ENCODE peak calls at places on chromosome 14, in four cellular contexts. S is MM.1S, C is HCT116, Z is astrocyte. D is an unnamed sample.

GRCh38 chr14:68506645-68507405 is 286.0 kb downstream of the ZFP36L1 start:
- DNase-seq in S (peak; percentile 49), C (no peak), Z (no peak), D (peak; percentile 36)

GRCh38 chr14:68240388-68240787 is 420.8 kb downstream of the RAD51B start:
- DNase-seq in S (no peak), C (no peak), Z (no peak), D (no peak)

GRCh38 chr14:48963231-48963630 is 622.9 kb downstream of the RPS29 start:
- DNase-seq in S (no peak), C (no peak), Z (no peak), D (no peak)

GRCh38 chr14:98754343-98755025 is 517.5 kb downstream of the BCL11B start:
- DNase-seq in S (no peak), C (no peak), Z (peak; percentile 11), D (no peak)

GRCh38 chr14:64632056-64632455 is 72.2 kb upstream of the PLEKHG3 start:
- DNase-seq in S (no peak), C (no peak), Z (no peak), D (no peak)

GRCh38 chr14:71651228-71651627 is 281.0 kb upstream of the RGS6 start:
- DNase-seq in S (no peak), C (no peak), Z (peak; percentile 94), D (no peak)

GRCh38 chr14:31926652-31927347 is 150.3 kb upstream of the ARHGAP5 start:
- DNase-seq in S (no peak), C (no peak), Z (no peak), D (no peak)

GRCh38 chr14:65229431-65230286 is 127.3 kb upstream of the MAX start:
- DNase-seq in S (no peak), C (no peak), Z (peak; percentile 51), D (peak; percentile 76)

GRCh38 chr14:23078692-23079116 is 16.2 kb downstream of the ACIN1 start:
- DNase-seq in S (no peak), C (no peak), Z (peak; percentile 91), D (peak; percentile 85)

GRCh38 chr14:41154143-41154807 is 452.4 kb upstream of the LRFN5 start:
- DNase-seq in S (no peak), C (no peak), Z (no peak), D (no peak)

GRCh38 chr14:64265222-64265621 is 28.9 kb downstream of the ESR2 start:
- DNase-seq in S (no peak), C (no peak), Z (no peak), D (no peak)

GRCh38 chr14:23351681-23352505 is 794 bp downstream of the SLC22A17 start:
- DNase-seq in S (no peak), C (no peak), Z (no peak), D (peak; percentile 85)

GRCh38 chr14:91414475-91415342 is 2.9 kb downstream of the CCDC88C start:
- DNase-seq in S (no peak), C (no peak), Z (no peak), D (peak; percentile 69)

GRCh38 chr14:65303185-65303901 is 109.2 kb upstream of the FUT8 start:
- DNase-seq in S (no peak), C (no peak), Z (peak; percentile 33), D (no peak)

GRCh38 chr14:73248294-73248868 is 11.1 kb downstream of the PAPLN start:
- DNase-seq in S (no peak), C (no peak), Z (peak; percentile 44), D (no peak)

GRCh38 chr14:72535485-72535884 is 358.4 kb downstream of the DPF3 start:
- DNase-seq in S (no peak), C (no peak), Z (no peak), D (no peak)

GRCh38 chr14:52031781-52032180 is 37.1 kb downstream of the NID2 start:
- DNase-seq in S (no peak), C (no peak), Z (peak; percentile 98), D (peak; percentile 90)

GRCh38 chr14:68762944-68763831 is 29.7 kb downstream of the ZFP36L1 start:
- DNase-seq in S (no peak), C (no peak), Z (peak; percentile 63), D (peak; percentile 93)

GRCh38 chr14:102910442-102910841 is 12.0 kb upstream of the AMN start:
- DNase-seq in S (no peak), C (no peak), Z (no peak), D (peak; percentile 62)

GRCh38 chr14:52391866-52392600 is 77.9 kb downstream of the PTGER2 start:
- DNase-seq in S (no peak), C (peak; percentile 13), Z (peak; percentile 85), D (peak; percentile 85)

GRCh38 chr14:104424406-104425072 is 155.0 kb upstream of the C14orf180 start:
- DNase-seq in S (no peak), C (no peak), Z (no peak), D (peak; percentile 66)

GRCh38 chr14:68691031-68691864 is 101.6 kb downstream of the ZFP36L1 start:
- DNase-seq in S (no peak), C (no peak), Z (no peak), D (no peak)

GRCh38 chr14:85960781-85961180 is 430.8 kb downstream of the FLRT2 start:
- DNase-seq in S (no peak), C (no peak), Z (no peak), D (no peak)

GRCh38 chr14:50871914-50872732 is at the start of gene ABHD12B:
- DNase-seq in S (no peak), C (no peak), Z (no peak), D (peak; percentile 86)

GRCh38 chr14:92688434-92689375 is 59.7 kb downstream of the LGMN start:
- DNase-seq in S (no peak), C (no peak), Z (no peak), D (no peak)

GRCh38 chr14:60670994-60671393 is 21.7 kb upstream of the SIX1 start:
- DNase-seq in S (no peak), C (no peak), Z (no peak), D (peak; percentile 4)

GRCh38 chr14:60668431-60669112 is 19.3 kb upstream of the SIX1 start:
- DNase-seq in S (no peak), C (no peak), Z (no peak), D (no peak)

GRCh38 chr14:60662987-60663386 is 13.7 kb upstream of the SIX1 start:
- DNase-seq in S (no peak), C (no peak), Z (no peak), D (no peak)

GRCh38 chr14:60665178-60665555 is 15.9 kb upstream of the SIX1 start:
- DNase-seq in S (no peak), C (no peak), Z (no peak), D (no peak)
- H3K27me3 ChIP-seq in S (no peaks in the 10 kb centered on the region), C (no peaks in the 10 kb centered on the region), Z (no peaks in the 10 kb centered on the region), D (no peaks in the 10 kb centered on the region)

DNA sequence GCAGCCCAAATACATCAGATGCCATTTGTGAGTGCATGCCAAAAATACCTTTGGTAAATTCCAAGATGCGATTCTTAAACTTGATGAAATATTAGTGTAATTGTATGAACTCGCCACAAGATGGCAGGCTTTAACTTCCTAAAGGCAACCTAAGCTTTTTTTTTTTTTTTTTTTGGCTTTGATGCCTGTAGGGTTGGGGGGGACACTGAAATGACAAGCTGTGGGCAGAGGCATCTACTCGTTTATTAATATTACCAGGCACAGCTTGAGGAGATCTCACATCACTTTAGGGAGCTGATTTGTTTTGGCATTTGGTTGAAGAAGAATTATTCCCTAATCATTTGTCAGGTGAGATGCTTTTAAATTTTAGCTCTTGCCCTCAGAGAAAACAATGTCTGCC is 126.7 kb upstream of the CCDC196 start:
- DNase-seq in S (peak; percentile 44), C (peak; percentile 64), Z (peak; percentile 59), D (no peak)
- TF ChIP-seq CTCF in S (peak; percentile 43), C (peak; percentile 77), Z (peak; percentile 51), D (peak; percentile 62)

GRCh38 chr14:95290769-95291440 is 28.8 kb downstream of the CLMN start:
- DNase-seq in S (no peak), C (no peak), Z (no peak), D (no peak)
- H2AFZ ChIP-seq in S (no peak overlapping the region), C (no peak overlapping the region), Z (no peak overlapping the region), D (no peak overlapping the region)

GRCh38 chr14:34208532-34208931 is 253.5 kb downstream of the SPTSSA start:
- DNase-seq in S (no peak), C (no peak), Z (no peak), D (no peak)
- H3K27me3 ChIP-seq in S (no peaks in the 10 kb centered on the region), C (peaks cover 13% of the 10 kb centered on the region), Z (peaks cover 2% of the 10 kb centered on the region), D (no peaks in the 10 kb centered on the region)

GRCh38 chr14:76784266-76784874 is 23.1 kb downstream of the VASH1 start:
- DNase-seq in S (no peak), C (no peak), Z (no peak), D (no peak)
- TF ChIP-seq CTCF in S (no peak), C (no peak), Z (no peak), D (no peak)

GRCh38 chr14:36223558-36223957 is 47.0 kb upstream of the PTCSC3 start:
- DNase-seq in S (no peak), C (no peak), Z (no peak), D (no peak)

GRCh38 chr14:36224176-36224575 is 47.7 kb upstream of the PTCSC3 start:
- DNase-seq in S (no peak), C (no peak), Z (peak; percentile 28), D (no peak)

GRCh38 chr14:36227802-36228201 is 51.3 kb upstream of the PTCSC3 start:
- DNase-seq in S (no peak), C (no peak), Z (peak; percentile 27), D (no peak)

GRCh38 chr14:36227344-36227743 is 50.8 kb upstream of the PTCSC3 start:
- DNase-seq in S (no peak), C (no peak), Z (no peak), D (no peak)

DNA sequence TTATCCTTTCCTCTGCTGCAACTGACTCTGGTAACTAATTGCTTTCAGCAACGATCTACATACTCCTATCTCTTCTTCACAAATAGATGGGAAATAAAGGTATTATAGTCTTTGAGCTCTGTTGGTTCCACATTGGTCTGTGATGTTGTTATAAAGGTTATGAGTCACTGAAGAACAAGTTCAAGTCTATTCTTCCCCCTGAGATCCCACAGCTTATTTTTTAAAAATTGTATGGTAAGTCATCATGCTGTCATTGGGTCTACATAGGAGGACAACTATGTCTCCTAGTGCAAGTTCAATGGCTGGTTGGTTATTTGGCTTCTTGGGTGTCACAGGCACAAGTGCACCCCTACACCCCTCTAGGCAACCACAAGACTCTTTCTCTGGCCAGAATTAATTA is 49.6 kb upstream of the PTCSC3 start:
- DNase-seq in S (no peak), C (no peak), Z (peak; percentile 13), D (no peak)
- H2AFZ ChIP-seq in S (no peak overlapping the region), C (no peak overlapping the region), Z (no peak overlapping the region), D (no peak overlapping the region)

GRCh38 chr14:96960598-96961116 is 163.5 kb downstream of the VRK1 start:
- DNase-seq in S (no peak), C (no peak), Z (no peak), D (no peak)
- H3K27me3 ChIP-seq in S (no peaks in the 10 kb centered on the region), C (no peaks in the 10 kb centered on the region), Z (no peaks in the 10 kb centered on the region), D (no peaks in the 10 kb centered on the region)

DNA sequence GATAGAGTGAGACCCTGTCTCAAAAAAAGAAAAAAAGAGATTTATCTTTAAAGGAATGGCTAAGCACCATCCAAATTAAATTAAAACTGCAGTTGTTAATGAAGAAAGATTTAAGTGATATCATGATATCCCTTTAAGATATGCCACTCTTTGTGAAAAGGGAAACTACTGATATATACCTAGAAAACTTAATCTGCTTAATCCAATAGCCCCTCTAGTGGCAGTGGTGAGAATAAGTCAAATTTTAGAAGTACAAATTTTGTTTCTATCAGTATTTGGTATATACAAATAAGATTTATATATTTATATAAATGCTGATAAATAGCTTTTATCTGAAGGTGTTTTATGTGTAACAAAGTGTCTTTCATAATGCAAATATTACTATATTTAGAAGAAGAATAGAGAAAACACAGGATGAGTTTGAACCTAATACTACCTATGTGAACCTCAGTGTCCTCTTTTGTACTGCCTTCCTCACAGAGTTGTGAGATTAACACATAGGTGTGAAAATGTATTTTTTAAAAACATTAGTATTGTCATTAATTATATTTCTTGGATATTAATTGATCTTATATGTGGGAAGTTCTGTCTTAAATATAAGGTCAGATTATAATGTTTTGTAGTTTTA is 51.4 kb upstream of the GARIN2 start:
- DNase-seq in S (peak; percentile 17), C (no peak), Z (peak; percentile 12), D (no peak)
- TF ChIP-seq CTCF in S (peak; percentile 17), C (peak; percentile 53), Z (peak; percentile 36), D (peak; percentile 61)